ENCODE peak calls at places on chromosomes 16 and 17, in nine cellular contexts. G is astrocyte of the spinal cord; V is T-helper 2 cell; Y is activated CD4-positive, alpha-beta T cell treated with anti-CD3 and anti-CD28 coated beads for 24 hours; S is NCI-H1092; N is stimulated activated CD4-positive, alpha-beta T cell treated with anti-CD3 and anti-CD28 coated beads, Interleukin-2, amount 100 ng/mL, for 24 hours; M is ecto neural progenitor cell; O is glutamatergic neuron; J is GM06990. D is an unnamed sample.

GRCh38 chr17:48391460-48391859 is 38.6 kb downstream of the SKAP1 start:
- DNase-seq in G (no peak), V (no peak), Y (no peak), S (no peak), N (no peak), M (no peak), O (no peak), J (no peak), D (no peak)

GRCh38 chr16:88763502-88764053 is 21.4 kb downstream of the PIEZO1 start:
- DNase-seq in G (no peak), V (no peak), Y (no peak), S (no peak), N (no peak), M (peak), O (no peak), J (no peak), D (no peak)

GRCh38 chr17:61574542-61575351 is 16.3 kb downstream of the NACA2 start:
- DNase-seq in G (peak), V (no peak), Y (no peak), S (peak), N (no peak), M (no peak), O (peak), J (no peak), D (peak)

GRCh38 chr17:50604470-50604869 is 30.2 kb upstream of the ABCC3 start:
- DNase-seq in G (peak), V (no peak), Y (no peak), S (peak), N (no peak), M (no peak), O (no peak), J (no peak), D (peak)

GRCh38 chr17:81371910-81372760 is 23.1 kb upstream of the BAHCC1 start:
- DNase-seq in G (no peak), V (no peak), Y (no peak), S (no peak), N (no peak), M (peak), O (peak), J (no peak), D (no peak)

GRCh38 chr17:82389379-82389778 is 17.8 kb downstream of the UTS2R start:
- DNase-seq in G (no peak), V (no peak), Y (no peak), S (no peak), N (no peak), M (no peak), O (no peak), J (no peak), D (no peak)

GRCh38 chr17:245611-246010 is 64.2 kb upstream of the DOC2B start:
- DNase-seq in G (no peak), V (no peak), Y (no peak), S (no peak), N (no peak), M (no peak), O (no peak), J (no peak), D (peak)

GRCh38 chr17:15501282-15501681 is 33.9 kb upstream of the CDRT4 start:
- DNase-seq in G (no peak), V (no peak), Y (no peak), S (no peak), N (no peak), M (no peak), O (no peak), J (no peak), D (no peak)